ENCODE peak calls at places on chromosomes 13 and 19, in four cellular contexts. One of them, this sample, is unnamed.

GRCh38 chr13:32504263-32504662 is 34.3 kb downstream of the N4BP2L2 start:
- DNase-seq in dorsolateral prefrontal cortex: no peak
- DNase-seq in trophoblast cell: no peak
- DNase-seq in skeletal muscle cell: no peak
- DNase-seq in this sample: no peak

GRCh38 chr13:97205971-97206370 is 16.2 kb upstream of the MBNL2 start:
- DNase-seq in trophoblast cell: no peak
- DNase-seq in skeletal muscle cell: no peak
- DNase-seq in dorsolateral prefrontal cortex: no peak
- DNase-seq in this sample: no peak

GRCh38 chr13:57627663-57628062 is 3.9 kb upstream of the PCDH17 start:
- DNase-seq in trophoblast cell: no peak
- DNase-seq in skeletal muscle cell: no peak
- DNase-seq in dorsolateral prefrontal cortex: no peak
- DNase-seq in this sample: peak; percentile 46

GRCh38 chr19:39083983-39084731 is at the start of gene ACP7:
- DNase-seq in trophoblast cell: no peak
- DNase-seq in skeletal muscle cell: no peak
- DNase-seq in dorsolateral prefrontal cortex: no peak
- DNase-seq in this sample: no peak

GRCh38 chr19:30245401-30246039 is 126.7 kb upstream of the ZNF536 start:
- DNase-seq in skeletal muscle cell: no peak
- DNase-seq in dorsolateral prefrontal cortex: no peak
- DNase-seq in trophoblast cell: no peak
- DNase-seq in this sample: no peak

GRCh38 chr13:113763254-113763653 is 4.2 kb downstream of the TMEM255B start:
- DNase-seq in trophoblast cell: no peak
- DNase-seq in skeletal muscle cell: no peak
- DNase-seq in dorsolateral prefrontal cortex: no peak
- DNase-seq in this sample: no peak

GRCh38 chr19:35963514-35963913 is 27.3 kb downstream of the LRFN3 start:
- DNase-seq in skeletal muscle cell: peak; percentile 22
- DNase-seq in trophoblast cell: peak; percentile 44
- DNase-seq in dorsolateral prefrontal cortex: no peak
- DNase-seq in this sample: peak; percentile 56

GRCh38 chr19:57357406-57357805 is 5.9 kb upstream of the TRAPPC2B start:
- DNase-seq in skeletal muscle cell: no peak
- DNase-seq in dorsolateral prefrontal cortex: no peak
- DNase-seq in trophoblast cell: no peak
- DNase-seq in this sample: no peak

GRCh38 chr13:34933349-34933748 is 8.7 kb upstream of the NBEA start:
- DNase-seq in dorsolateral prefrontal cortex: no peak
- DNase-seq in skeletal muscle cell: no peak
- DNase-seq in trophoblast cell: no peak
- DNase-seq in this sample: no peak

GRCh38 chr13:112154301-112155060 is 87.5 kb downstream of the SOX1 start:
- DNase-seq in trophoblast cell: no peak
- DNase-seq in dorsolateral prefrontal cortex: no peak
- DNase-seq in skeletal muscle cell: no peak
- DNase-seq in this sample: no peak

GRCh38 chr19:16034180-16034579 is 42.1 kb upstream of the TPM4 start:
- DNase-seq in skeletal muscle cell: no peak
- DNase-seq in dorsolateral prefrontal cortex: no peak
- DNase-seq in trophoblast cell: no peak
- DNase-seq in this sample: no peak

GRCh38 chr13:73399347-73400216 is 340.8 kb downstream of the KLF5 start:
- DNase-seq in skeletal muscle cell: no peak
- DNase-seq in trophoblast cell: peak; percentile 3
- DNase-seq in dorsolateral prefrontal cortex: no peak
- DNase-seq in this sample: no peak

GRCh38 chr19:18510216-18510615 is 11.7 kb downstream of the ELL start:
- DNase-seq in skeletal muscle cell: no peak
- DNase-seq in dorsolateral prefrontal cortex: no peak
- DNase-seq in trophoblast cell: no peak
- DNase-seq in this sample: no peak

GRCh38 chr19:52665529-52665928 is 27.4 kb upstream of the ZNF83 start:
- DNase-seq in dorsolateral prefrontal cortex: no peak
- DNase-seq in skeletal muscle cell: no peak
- DNase-seq in trophoblast cell: no peak
- DNase-seq in this sample: peak; percentile 59

GRCh38 chr13:24618219-24618955 is 61.8 kb upstream of the ATP12A start:
- DNase-seq in dorsolateral prefrontal cortex: no peak
- DNase-seq in trophoblast cell: no peak
- DNase-seq in skeletal muscle cell: no peak
- DNase-seq in this sample: no peak

GRCh38 chr19:9151367-9151766 is 11.2 kb downstream of the ZNF317 start:
- DNase-seq in dorsolateral prefrontal cortex: no peak
- DNase-seq in skeletal muscle cell: no peak
- DNase-seq in trophoblast cell: no peak
- DNase-seq in this sample: no peak

GRCh38 chr13:47218611-47219010 is 321.8 kb upstream of the HTR2A start:
- DNase-seq in dorsolateral prefrontal cortex: no peak
- DNase-seq in trophoblast cell: no peak
- DNase-seq in skeletal muscle cell: no peak
- DNase-seq in this sample: no peak

GRCh38 chr19:29172302-29172701 is 40.6 kb downstream of the UQCRFS1 start:
- DNase-seq in trophoblast cell: no peak
- DNase-seq in dorsolateral prefrontal cortex: no peak
- DNase-seq in skeletal muscle cell: no peak
- DNase-seq in this sample: no peak

GRCh38 chr13:99258210-99258860 is at the start of gene GPR18:
- DNase-seq in trophoblast cell: no peak
- DNase-seq in skeletal muscle cell: no peak
- DNase-seq in dorsolateral prefrontal cortex: no peak
- DNase-seq in this sample: no peak

GRCh38 chr13:93963266-93964131 is 516.0 kb downstream of the DCT start:
- DNase-seq in dorsolateral prefrontal cortex: no peak
- DNase-seq in trophoblast cell: no peak
- DNase-seq in skeletal muscle cell: peak; percentile 62
- DNase-seq in this sample: peak; percentile 46

DNA sequence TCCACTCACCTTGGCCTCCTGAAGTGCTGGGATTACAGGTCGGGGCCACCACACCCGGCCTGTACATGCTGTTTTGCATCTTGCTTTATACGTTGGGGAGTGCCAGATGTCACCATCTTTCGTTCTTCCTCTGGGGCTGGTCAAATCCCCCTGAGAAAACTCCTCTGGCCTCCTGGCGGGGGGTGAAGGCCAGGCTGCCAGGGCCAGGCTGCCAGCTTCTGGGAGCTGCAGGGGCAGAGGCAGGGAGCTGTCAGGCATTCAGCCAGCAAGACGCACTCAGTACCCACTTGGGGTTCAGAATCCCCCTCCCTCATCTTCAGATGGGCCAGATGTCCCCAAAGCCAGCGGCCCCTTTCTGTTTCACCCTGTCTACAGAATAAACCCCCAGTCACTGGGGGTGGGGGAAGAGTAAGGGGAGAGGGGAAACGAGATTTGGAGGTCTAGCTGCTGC is 16.1 kb downstream of the ZSWIM9 start:
- DNase-seq in trophoblast cell: no peak
- DNase-seq in dorsolateral prefrontal cortex: no peak
- DNase-seq in skeletal muscle cell: no peak
- DNase-seq in this sample: no peak
- H3K4me3 ChIP-seq in trophoblast cell: no peak overlapping the region
- H3K4me3 ChIP-seq in dorsolateral prefrontal cortex: no peak overlapping the region
- H3K4me3 ChIP-seq in skeletal muscle cell: no peak overlapping the region
- H3K4me3 ChIP-seq in this sample: no peak overlapping the region

GRCh38 chr19:45881082-45881908 is 4.6 kb downstream of the IRF2BP1 start:
- DNase-seq in trophoblast cell: no peak
- DNase-seq in dorsolateral prefrontal cortex: no peak
- DNase-seq in skeletal muscle cell: no peak
- DNase-seq in this sample: no peak

GRCh38 chr19:45879971-45880370 is 6.0 kb downstream of the IRF2BP1 start:
- DNase-seq in trophoblast cell: no peak
- DNase-seq in dorsolateral prefrontal cortex: no peak
- DNase-seq in skeletal muscle cell: no peak
- DNase-seq in this sample: no peak

GRCh38 chr19:45883586-45883880 is 2.4 kb downstream of the IRF2BP1 start:
- DNase-seq in trophoblast cell: no peak
- DNase-seq in skeletal muscle cell: no peak
- DNase-seq in dorsolateral prefrontal cortex: no peak
- DNase-seq in this sample: no peak

GRCh38 chr19:45882652-45883585 is 3.0 kb downstream of the IRF2BP1 start:
- DNase-seq in trophoblast cell: peak; percentile 86
- DNase-seq in skeletal muscle cell: peak; percentile 31
- DNase-seq in dorsolateral prefrontal cortex: peak; percentile 45
- DNase-seq in this sample: peak; percentile 86

DNA sequence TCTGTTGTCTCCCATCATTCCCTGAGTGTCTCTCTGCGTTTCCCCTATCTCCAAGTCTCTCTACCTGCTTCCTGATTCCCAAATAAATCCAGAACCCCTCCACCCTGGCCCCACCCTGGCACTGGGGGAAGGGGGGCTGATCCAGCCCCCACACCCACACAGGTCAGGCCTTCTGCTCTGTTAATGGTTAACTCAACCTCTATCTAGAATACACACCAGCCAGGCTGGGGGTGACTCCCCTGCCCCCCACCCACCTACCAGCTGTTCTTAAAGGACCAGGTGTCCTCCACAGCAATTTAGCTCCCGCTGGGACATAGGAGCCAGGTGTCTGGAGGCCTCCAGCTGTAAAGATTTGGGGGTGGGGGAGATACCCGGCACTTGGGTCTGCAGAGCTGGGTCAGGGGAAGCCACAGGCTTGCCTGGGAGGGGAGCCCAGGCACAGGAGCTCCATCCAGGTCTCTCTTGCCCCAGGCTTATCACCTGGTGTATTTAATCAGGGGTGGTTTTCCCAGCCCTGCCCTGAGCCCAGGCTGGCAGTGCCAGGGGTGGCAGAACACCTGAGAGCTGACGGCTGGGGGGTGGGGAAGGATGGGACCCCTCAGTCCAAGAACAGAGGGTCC is 3.9 kb downstream of the IRF2BP1 start:
- DNase-seq in dorsolateral prefrontal cortex: no peak
- DNase-seq in trophoblast cell: no peak
- DNase-seq in skeletal muscle cell: no peak
- DNase-seq in this sample: no peak
- H3K4me3 ChIP-seq in dorsolateral prefrontal cortex: peak overlapping the region; percentile 30
- H3K4me3 ChIP-seq in trophoblast cell: no peak overlapping the region
- H3K4me3 ChIP-seq in skeletal muscle cell: no peak overlapping the region
- H3K4me3 ChIP-seq in this sample: no peak overlapping the region

DNA sequence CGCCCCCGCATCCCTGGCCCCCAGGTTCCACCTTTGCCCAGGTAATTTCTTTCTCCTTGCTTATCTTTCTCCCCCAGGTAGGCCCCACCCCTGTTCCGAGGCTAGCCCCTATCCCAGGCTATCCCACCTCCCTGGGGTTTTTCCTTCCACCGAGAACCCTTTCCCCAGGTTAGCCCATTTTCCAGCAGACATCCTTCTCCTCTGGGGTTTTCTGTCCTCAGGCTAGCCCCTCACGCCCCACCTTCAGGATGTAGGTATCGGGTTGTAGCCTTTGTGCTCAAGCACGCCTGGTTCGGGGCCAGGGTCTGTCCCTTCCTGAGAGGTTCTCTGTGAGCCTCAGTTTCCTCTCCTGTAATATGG is 835 bp downstream of the FSD1 start:
- DNase-seq in skeletal muscle cell: no peak
- DNase-seq in trophoblast cell: no peak
- DNase-seq in dorsolateral prefrontal cortex: no peak
- DNase-seq in this sample: no peak
- H3K4me3 ChIP-seq in skeletal muscle cell: peak overlapping the region; percentile 46
- H3K4me3 ChIP-seq in trophoblast cell: no peak overlapping the region
- H3K4me3 ChIP-seq in dorsolateral prefrontal cortex: peak overlapping the region; percentile 69
- H3K4me3 ChIP-seq in this sample: peak overlapping the region; percentile 47

DNA sequence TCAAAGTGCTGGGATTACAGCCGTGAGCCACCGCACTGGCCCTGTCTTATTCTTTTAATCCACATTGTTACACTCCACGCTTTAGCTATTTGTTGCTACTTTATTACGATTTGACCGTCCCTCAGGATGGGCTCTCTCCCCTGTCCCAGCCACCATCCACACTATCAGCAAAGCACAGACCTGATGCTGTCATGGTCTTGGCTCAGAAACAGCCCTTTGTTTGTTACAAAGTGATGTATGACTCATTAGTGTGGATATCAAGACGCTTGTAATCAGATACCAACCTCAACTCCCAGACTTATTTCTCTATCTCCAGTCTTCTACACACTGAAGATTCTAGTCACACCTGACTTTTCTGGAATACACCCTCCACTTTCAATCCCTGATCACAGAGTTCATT is 84.6 kb upstream of the FREM2 start:
- DNase-seq in skeletal muscle cell: no peak
- DNase-seq in dorsolateral prefrontal cortex: no peak
- DNase-seq in trophoblast cell: no peak
- DNase-seq in this sample: no peak
- H3K4me3 ChIP-seq in skeletal muscle cell: no peak overlapping the region
- H3K4me3 ChIP-seq in dorsolateral prefrontal cortex: no peak overlapping the region
- H3K4me3 ChIP-seq in trophoblast cell: no peak overlapping the region
- H3K4me3 ChIP-seq in this sample: no peak overlapping the region